ENCODE peak calls at places on chromosomes 4 and X, in ten cellular contexts. One of them, this sample, is unnamed.

GRCh38 chr4:41822326-41822725 is 73.8 kb upstream of the PHOX2B start:
- DNase-seq in kidney: no peak
- DNase-seq in PC-3: no peak
- DNase-seq in mesenchymal stem cell: no peak
- DNase-seq in NT2/D1: no peak
- DNase-seq in neural progenitor cell: no peak
- DNase-seq in K562: no peak
- DNase-seq in HCT116: no peak
- DNase-seq in fibroblast of lung: no peak
- DNase-seq in astrocyte: no peak
- DNase-seq in this sample: no peak

GRCh38 chr4:182764137-182764536 is 153.0 kb downstream of the DCTD start:
- DNase-seq in kidney: no peak
- DNase-seq in PC-3: peak; percentile 49
- DNase-seq in mesenchymal stem cell: peak; percentile 13
- DNase-seq in NT2/D1: no peak
- DNase-seq in neural progenitor cell: no peak
- DNase-seq in K562: no peak
- DNase-seq in HCT116: no peak
- DNase-seq in fibroblast of lung: peak; percentile 68
- DNase-seq in astrocyte: peak; percentile 48
- DNase-seq in this sample: no peak

GRCh38 chr4:173511787-173512361 is 18.2 kb downstream of the HAND2 start:
- DNase-seq in kidney: no peak
- DNase-seq in PC-3: no peak
- DNase-seq in mesenchymal stem cell: no peak
- DNase-seq in NT2/D1: no peak
- DNase-seq in neural progenitor cell: no peak
- DNase-seq in K562: no peak
- DNase-seq in HCT116: no peak
- DNase-seq in fibroblast of lung: no peak
- DNase-seq in astrocyte: no peak
- DNase-seq in this sample: no peak

GRCh38 chr4:26061248-26061986 is 147.4 kb downstream of the SMIM20 start:
- DNase-seq in kidney: no peak
- DNase-seq in PC-3: peak; percentile 77
- DNase-seq in mesenchymal stem cell: peak; percentile 59
- DNase-seq in NT2/D1: peak; percentile 47
- DNase-seq in neural progenitor cell: peak; percentile 73
- DNase-seq in K562: peak; percentile 47
- DNase-seq in HCT116: peak; percentile 63
- DNase-seq in fibroblast of lung: peak; percentile 40
- DNase-seq in astrocyte: peak; percentile 27
- DNase-seq in this sample: no peak

GRCh38 chr4:112514449-112515277 is 1.3 kb downstream of the NEUROG2 start:
- DNase-seq in kidney: no peak
- DNase-seq in PC-3: no peak
- DNase-seq in mesenchymal stem cell: no peak
- DNase-seq in NT2/D1: no peak
- DNase-seq in neural progenitor cell: peak; percentile 64
- DNase-seq in K562: no peak
- DNase-seq in HCT116: no peak
- DNase-seq in fibroblast of lung: no peak
- DNase-seq in astrocyte: no peak
- DNase-seq in this sample: peak; percentile 30

GRCh38 chrX:153582896-153583295 is 16.0 kb downstream of the CCNQ start:
- DNase-seq in kidney: no peak
- DNase-seq in PC-3: no peak
- DNase-seq in mesenchymal stem cell: peak; percentile 34
- DNase-seq in NT2/D1: no peak
- DNase-seq in neural progenitor cell: peak; percentile 53
- DNase-seq in K562: peak; percentile 57
- DNase-seq in HCT116: no peak
- DNase-seq in fibroblast of lung: peak; percentile 17
- DNase-seq in astrocyte: peak; percentile 7
- DNase-seq in this sample: no peak

GRCh38 chr4:38928886-38929285 is 61.3 kb downstream of the FAM114A1 start:
- DNase-seq in kidney: no peak
- DNase-seq in PC-3: no peak
- DNase-seq in mesenchymal stem cell: no peak
- DNase-seq in NT2/D1: no peak
- DNase-seq in neural progenitor cell: no peak
- DNase-seq in K562: no peak
- DNase-seq in HCT116: no peak
- DNase-seq in fibroblast of lung: no peak
- DNase-seq in astrocyte: no peak
- DNase-seq in this sample: no peak

GRCh38 chr4:170198742-170199141 is 109.0 kb upstream of the AADAT start:
- DNase-seq in kidney: no peak
- DNase-seq in PC-3: peak; percentile 37
- DNase-seq in mesenchymal stem cell: peak; percentile 27
- DNase-seq in NT2/D1: no peak
- DNase-seq in neural progenitor cell: no peak
- DNase-seq in K562: no peak
- DNase-seq in HCT116: peak; percentile 4
- DNase-seq in fibroblast of lung: no peak
- DNase-seq in astrocyte: no peak
- DNase-seq in this sample: peak; percentile 66

GRCh38 chr4:5127556-5127955 is 76.3 kb downstream of the STK32B start:
- DNase-seq in kidney: no peak
- DNase-seq in PC-3: no peak
- DNase-seq in mesenchymal stem cell: no peak
- DNase-seq in NT2/D1: no peak
- DNase-seq in neural progenitor cell: no peak
- DNase-seq in K562: no peak
- DNase-seq in HCT116: no peak
- DNase-seq in fibroblast of lung: peak; percentile 3
- DNase-seq in astrocyte: peak; percentile 6
- DNase-seq in this sample: no peak

GRCh38 chr4:6134612-6135220 is 65.6 kb downstream of the JAKMIP1 start:
- DNase-seq in kidney: no peak
- DNase-seq in PC-3: peak; percentile 32
- DNase-seq in mesenchymal stem cell: no peak
- DNase-seq in NT2/D1: no peak
- DNase-seq in neural progenitor cell: no peak
- DNase-seq in K562: peak; percentile 25
- DNase-seq in HCT116: peak; percentile 51
- DNase-seq in fibroblast of lung: no peak
- DNase-seq in astrocyte: no peak
- DNase-seq in this sample: no peak

GRCh38 chr4:72971572-72971971 is 97.9 kb downstream of the COX18 start:
- DNase-seq in kidney: no peak
- DNase-seq in PC-3: peak; percentile 93
- DNase-seq in mesenchymal stem cell: peak; percentile 87
- DNase-seq in NT2/D1: no peak
- DNase-seq in neural progenitor cell: no peak
- DNase-seq in K562: no peak
- DNase-seq in HCT116: no peak
- DNase-seq in fibroblast of lung: peak; percentile 98
- DNase-seq in astrocyte: peak; percentile 97
- DNase-seq in this sample: peak; percentile 60

GRCh38 chr4:186068581-186069402 is at the start of gene TLR3:
- DNase-seq in kidney: no peak
- DNase-seq in PC-3: peak; percentile 20
- DNase-seq in mesenchymal stem cell: peak; percentile 66
- DNase-seq in NT2/D1: no peak
- DNase-seq in neural progenitor cell: no peak
- DNase-seq in K562: no peak
- DNase-seq in HCT116: no peak
- DNase-seq in fibroblast of lung: peak; percentile 34
- DNase-seq in astrocyte: peak; percentile 27
- DNase-seq in this sample: peak; percentile 79

GRCh38 chr4:169115897-169116254 is 105.8 kb upstream of the CBR4 start:
- DNase-seq in kidney: no peak
- DNase-seq in PC-3: peak; percentile 87
- DNase-seq in mesenchymal stem cell: peak; percentile 93
- DNase-seq in NT2/D1: no peak
- DNase-seq in neural progenitor cell: no peak
- DNase-seq in K562: no peak
- DNase-seq in HCT116: peak; percentile 89
- DNase-seq in fibroblast of lung: peak; percentile 100
- DNase-seq in astrocyte: peak; percentile 99
- DNase-seq in this sample: peak; percentile 95

GRCh38 chrX:16665089-16665488 is 15.1 kb downstream of the S100G start:
- DNase-seq in kidney: no peak
- DNase-seq in PC-3: no peak
- DNase-seq in mesenchymal stem cell: peak; percentile 60
- DNase-seq in NT2/D1: no peak
- DNase-seq in neural progenitor cell: no peak
- DNase-seq in K562: no peak
- DNase-seq in HCT116: no peak
- DNase-seq in fibroblast of lung: peak; percentile 62
- DNase-seq in astrocyte: peak; percentile 53
- DNase-seq in this sample: peak; percentile 38

GRCh38 chrX:69031181-69031580 is 134.1 kb downstream of the PJA1 start:
- DNase-seq in kidney: no peak
- DNase-seq in PC-3: peak; percentile 14
- DNase-seq in mesenchymal stem cell: no peak
- DNase-seq in NT2/D1: no peak
- DNase-seq in neural progenitor cell: peak; percentile 75
- DNase-seq in K562: no peak
- DNase-seq in HCT116: peak; percentile 10
- DNase-seq in fibroblast of lung: no peak
- DNase-seq in astrocyte: no peak
- DNase-seq in this sample: no peak

GRCh38 chrX:109362101-109362500 is 119.8 kb downstream of the GUCY2F start:
- DNase-seq in kidney: no peak
- DNase-seq in PC-3: peak; percentile 2
- DNase-seq in mesenchymal stem cell: no peak
- DNase-seq in NT2/D1: no peak
- DNase-seq in neural progenitor cell: no peak
- DNase-seq in K562: no peak
- DNase-seq in HCT116: no peak
- DNase-seq in fibroblast of lung: no peak
- DNase-seq in astrocyte: no peak
- DNase-seq in this sample: no peak

GRCh38 chrX:68571292-68572256 is 72.7 kb downstream of the YIPF6 start:
- DNase-seq in kidney: no peak
- DNase-seq in PC-3: peak; percentile 86
- DNase-seq in mesenchymal stem cell: peak; percentile 61
- DNase-seq in NT2/D1: no peak
- DNase-seq in neural progenitor cell: no peak
- DNase-seq in K562: peak; percentile 51
- DNase-seq in HCT116: peak; percentile 45
- DNase-seq in fibroblast of lung: peak; percentile 82
- DNase-seq in astrocyte: peak; percentile 77
- DNase-seq in this sample: peak; percentile 28

GRCh38 chrX:134026732-134027311 is 41.4 kb upstream of the GPC3 start:
- DNase-seq in kidney: no peak
- DNase-seq in PC-3: peak; percentile 56
- DNase-seq in mesenchymal stem cell: peak; percentile 49
- DNase-seq in NT2/D1: peak; percentile 42
- DNase-seq in neural progenitor cell: peak; percentile 77
- DNase-seq in K562: peak; percentile 14
- DNase-seq in HCT116: peak; percentile 10
- DNase-seq in fibroblast of lung: peak; percentile 5
- DNase-seq in astrocyte: peak; percentile 1
- DNase-seq in this sample: peak; percentile 80
- H3K4me3 ChIP-seq in kidney: peak overlapping the region; percentile 58
- H3K4me3 ChIP-seq in PC-3: no peak overlapping the region
- H3K4me3 ChIP-seq in mesenchymal stem cell: no peak overlapping the region
- H3K4me3 ChIP-seq in NT2/D1: peak overlapping the region; percentile 12
- H3K4me3 ChIP-seq in neural progenitor cell: peak overlapping the region; percentile 19
- H3K4me3 ChIP-seq in K562: no peak overlapping the region
- H3K4me3 ChIP-seq in HCT116: no peak overlapping the region
- H3K4me3 ChIP-seq in fibroblast of lung: no peak overlapping the region
- H3K4me3 ChIP-seq in astrocyte: no peak overlapping the region
- H3K4me3 ChIP-seq in this sample: peak overlapping the region; percentile 38

GRCh38 chr4:188282620-188283232 is 143.5 kb downstream of the TRIML1 start:
- DNase-seq in kidney: peak; percentile 82
- DNase-seq in PC-3: no peak
- DNase-seq in mesenchymal stem cell: no peak
- DNase-seq in NT2/D1: no peak
- DNase-seq in neural progenitor cell: peak; percentile 24
- DNase-seq in K562: no peak
- DNase-seq in HCT116: no peak
- DNase-seq in fibroblast of lung: no peak
- DNase-seq in astrocyte: no peak
- DNase-seq in this sample: no peak
- H3K4me1 ChIP-seq in kidney: peaks cover 2% of the 10 kb centered on the region
- H3K4me1 ChIP-seq in PC-3: no peaks in the 10 kb centered on the region
- H3K4me1 ChIP-seq in mesenchymal stem cell: no peaks in the 10 kb centered on the region
- H3K4me1 ChIP-seq in NT2/D1: no peaks in the 10 kb centered on the region
- H3K4me1 ChIP-seq in neural progenitor cell: no peaks in the 10 kb centered on the region
- H3K4me1 ChIP-seq in K562: peaks cover 2% of the 10 kb centered on the region
- H3K4me1 ChIP-seq in HCT116: no peaks in the 10 kb centered on the region
- H3K4me1 ChIP-seq in fibroblast of lung: no peaks in the 10 kb centered on the region
- H3K4me1 ChIP-seq in astrocyte: no peaks in the 10 kb centered on the region
- H3K4me1 ChIP-seq in this sample: peaks cover 4% of the 10 kb centered on the region

GRCh38 chr4:477686-478085 is 21.3 kb downstream of the ZNF721 start:
- DNase-seq in kidney: no peak
- DNase-seq in PC-3: no peak
- DNase-seq in mesenchymal stem cell: no peak
- DNase-seq in NT2/D1: no peak
- DNase-seq in neural progenitor cell: no peak
- DNase-seq in K562: no peak
- DNase-seq in HCT116: no peak
- DNase-seq in fibroblast of lung: no peak
- DNase-seq in astrocyte: no peak
- DNase-seq in this sample: no peak
- H3K9ac ChIP-seq in kidney: no peak overlapping the region
- H3K9ac ChIP-seq in PC-3: no peak overlapping the region
- H3K9ac ChIP-seq in mesenchymal stem cell: no peak overlapping the region
- H3K9ac ChIP-seq in NT2/D1: no peak overlapping the region
- H3K9ac ChIP-seq in neural progenitor cell: no peak overlapping the region
- H3K9ac ChIP-seq in K562: no peak overlapping the region
- H3K9ac ChIP-seq in HCT116: no peak overlapping the region
- H3K9ac ChIP-seq in fibroblast of lung: no peak overlapping the region
- H3K9ac ChIP-seq in astrocyte: no peak overlapping the region
- H3K9ac ChIP-seq in this sample: no peak overlapping the region

GRCh38 chr4:8087921-8088495 is 70.6 kb downstream of the ABLIM2 start:
- DNase-seq in kidney: peak; percentile 34
- DNase-seq in PC-3: no peak
- DNase-seq in mesenchymal stem cell: no peak
- DNase-seq in NT2/D1: no peak
- DNase-seq in neural progenitor cell: no peak
- DNase-seq in K562: no peak
- DNase-seq in HCT116: no peak
- DNase-seq in fibroblast of lung: no peak
- DNase-seq in astrocyte: no peak
- DNase-seq in this sample: no peak

GRCh38 chr4:8084712-8085490 is 73.7 kb downstream of the ABLIM2 start:
- DNase-seq in kidney: peak; percentile 31
- DNase-seq in PC-3: no peak
- DNase-seq in mesenchymal stem cell: no peak
- DNase-seq in NT2/D1: no peak
- DNase-seq in neural progenitor cell: no peak
- DNase-seq in K562: no peak
- DNase-seq in HCT116: no peak
- DNase-seq in fibroblast of lung: no peak
- DNase-seq in astrocyte: no peak
- DNase-seq in this sample: no peak

GRCh38 chr4:8086751-8087445 is 71.7 kb downstream of the ABLIM2 start:
- DNase-seq in kidney: peak; percentile 73
- DNase-seq in PC-3: no peak
- DNase-seq in mesenchymal stem cell: no peak
- DNase-seq in NT2/D1: no peak
- DNase-seq in neural progenitor cell: no peak
- DNase-seq in K562: no peak
- DNase-seq in HCT116: no peak
- DNase-seq in fibroblast of lung: no peak
- DNase-seq in astrocyte: no peak
- DNase-seq in this sample: no peak

GRCh38 chr4:8084031-8084660 is 74.5 kb downstream of the ABLIM2 start:
- DNase-seq in kidney: peak; percentile 61
- DNase-seq in PC-3: no peak
- DNase-seq in mesenchymal stem cell: no peak
- DNase-seq in NT2/D1: no peak
- DNase-seq in neural progenitor cell: no peak
- DNase-seq in K562: no peak
- DNase-seq in HCT116: no peak
- DNase-seq in fibroblast of lung: no peak
- DNase-seq in astrocyte: no peak
- DNase-seq in this sample: no peak

GRCh38 chr4:8085491-8086479 is 72.8 kb downstream of the ABLIM2 start:
- DNase-seq in kidney: peak; percentile 57
- DNase-seq in PC-3: no peak
- DNase-seq in mesenchymal stem cell: no peak
- DNase-seq in NT2/D1: no peak
- DNase-seq in neural progenitor cell: no peak
- DNase-seq in K562: no peak
- DNase-seq in HCT116: no peak
- DNase-seq in fibroblast of lung: no peak
- DNase-seq in astrocyte: no peak
- DNase-seq in this sample: no peak
- H3K4me3 ChIP-seq in kidney: no peak overlapping the region
- H3K4me3 ChIP-seq in PC-3: no peak overlapping the region
- H3K4me3 ChIP-seq in mesenchymal stem cell: no peak overlapping the region
- H3K4me3 ChIP-seq in NT2/D1: no peak overlapping the region
- H3K4me3 ChIP-seq in neural progenitor cell: no peak overlapping the region
- H3K4me3 ChIP-seq in K562: no peak overlapping the region
- H3K4me3 ChIP-seq in HCT116: no peak overlapping the region
- H3K4me3 ChIP-seq in fibroblast of lung: no peak overlapping the region
- H3K4me3 ChIP-seq in astrocyte: no peak overlapping the region
- H3K4me3 ChIP-seq in this sample: no peak overlapping the region

This sample was measured in adipocyte.